ENCODE peak calls at places on chromosomes 6 and 20, in ten cellular contexts. A is activated CD4-positive, CD25-positive, alpha-beta regulatory T cell; Z is EH; W is iPS DF 6.9; F is left lung; P is NCI-H2081; L is NAMALWA; O is CD4-positive, alpha-beta T cell; N is esophagus muscularis mucosa; S is cardiac muscle cell. K is an unnamed sample.

GRCh38 chr20:8646026-8646425 is 422.9 kb upstream of the PLCB4 start:
- DNase-seq in A (no peak), Z (peak; percentile 88), W (no peak), F (no peak), P (no peak), L (no peak), O (no peak), N (no peak), S (no peak), K (no peak)

GRCh38 chr6:149852881-149853280 is 11.3 kb downstream of the LRP11 start:
- DNase-seq in A (no peak), Z (no peak), W (no peak), F (no peak), P (no peak), L (no peak), O (no peak), N (no peak), S (no peak), K (no peak)

GRCh38 chr6:8275667-8276066 is 159.7 kb downstream of the SLC35B3 start:
- DNase-seq in A (no peak), Z (no peak), W (no peak), F (no peak), P (no peak), L (no peak), O (no peak), N (no peak), S (peak; percentile 7), K (no peak)

GRCh38 chr20:59564171-59564570 is 40.2 kb upstream of the PHACTR3 start:
- DNase-seq in A (no peak), Z (no peak), W (no peak), F (no peak), P (no peak), L (no peak), O (no peak), N (peak; percentile 42), S (no peak), K (no peak)

GRCh38 chr20:57435498-57436222 is 44.5 kb downstream of the RBM38 start:
- DNase-seq in A (no peak), Z (no peak), W (no peak), F (peak; percentile 91), P (peak; percentile 81), L (peak; percentile 64), O (peak; percentile 19), N (no peak), S (peak; percentile 50), K (peak; percentile 83)

GRCh38 chr6:133130863-133131262 is 110.3 kb upstream of the EYA4 start:
- DNase-seq in A (no peak), Z (no peak), W (no peak), F (peak; percentile 69), P (no peak), L (no peak), O (no peak), N (no peak), S (no peak), K (no peak)

GRCh38 chr6:11921017-11921438 is 91.1 kb upstream of the HIVEP1 start:
- DNase-seq in A (no peak), Z (peak; percentile 96), W (no peak), F (no peak), P (no peak), L (no peak), O (no peak), N (no peak), S (peak; percentile 27), K (no peak)

GRCh38 chr6:18062733-18063132 is 59.7 kb downstream of the NHLRC1 start:
- DNase-seq in A (no peak), Z (no peak), W (no peak), F (no peak), P (no peak), L (no peak), O (no peak), N (no peak), S (no peak), K (no peak)

GRCh38 chr20:15045246-15045645 is 707.8 kb upstream of the FLRT3 start:
- DNase-seq in A (no peak), Z (no peak), W (no peak), F (no peak), P (no peak), L (no peak), O (no peak), N (no peak), S (no peak), K (no peak)

GRCh38 chr6:158879180-158879579 is 60.0 kb upstream of the EZR start:
- DNase-seq in A (no peak), Z (peak; percentile 67), W (no peak), F (no peak), P (no peak), L (no peak), O (no peak), N (no peak), S (no peak), K (no peak)

K was measured in amygdala.